ENCODE peak calls at places on chromosome 11, in nine cellular contexts. P, K, Q, W, E, O, S, R and T are unnamed samples.

GRCh38 chr11:69353696-69354544 is 60.0 kb downstream of the MYEOV start:
- DNase-seq in P (no peak), K (no peak), Q (no peak), W (no peak), E (no peak), O (peak; percentile 74), S (no peak), R (peak; percentile 24), T (no peak)

GRCh38 chr11:63874511-63874910 is 35.6 kb downstream of the MARK2 start:
- DNase-seq in P (no peak), K (no peak), Q (no peak), W (no peak), E (no peak), O (no peak), S (no peak), R (no peak), T (peak; percentile 13)

GRCh38 chr11:110467556-110467955 is 37.8 kb downstream of the FDX1 start:
- DNase-seq in P (no peak), K (no peak), Q (no peak), W (no peak), E (no peak), O (peak; percentile 19), S (no peak), R (no peak), T (no peak)

GRCh38 chr11:117189191-117189940 is 9.8 kb upstream of the TAGLN start:
- DNase-seq in P (no peak), K (peak; percentile 21), Q (no peak), W (no peak), E (peak; percentile 49), O (no peak), S (no peak), R (no peak), T (peak; percentile 85)

GRCh38 chr11:66857234-66857926 is 516 bp downstream of the LRFN4 start:
- DNase-seq in P (no peak), K (no peak), Q (no peak), W (no peak), E (no peak), O (peak; percentile 43), S (no peak), R (no peak), T (no peak)

GRCh38 chr11:134657631-134658030 is 245.6 kb upstream of the B3GAT1 start:
- DNase-seq in P (no peak), K (no peak), Q (no peak), W (no peak), E (no peak), O (no peak), S (no peak), R (no peak), T (no peak)

GRCh38 chr11:115349427-115349826 is 154.8 kb downstream of the CADM1 start:
- DNase-seq in P (no peak), K (no peak), Q (no peak), W (no peak), E (no peak), O (no peak), S (no peak), R (no peak), T (no peak)

GRCh38 chr11:102446606-102447005 is 6.0 kb downstream of the TMEM123 start:
- DNase-seq in P (no peak), K (no peak), Q (no peak), W (peak; percentile 81), E (no peak), O (peak; percentile 59), S (no peak), R (peak; percentile 62), T (no peak)

GRCh38 chr11:105609341-105609781 is 512 bp upstream of the GRIA4 start:
- DNase-seq in P (no peak), K (no peak), Q (peak; percentile 50), W (no peak), E (no peak), O (peak; percentile 63), S (no peak), R (peak; percentile 25), T (no peak)

GRCh38 chr11:79362821-79363220 is 78.0 kb downstream of the TENM4 start:
- DNase-seq in P (no peak), K (no peak), Q (no peak), W (no peak), E (no peak), O (no peak), S (no peak), R (no peak), T (no peak)

GRCh38 chr11:7665473-7666291 is 7.6 kb downstream of the CYB5R2 start:
- DNase-seq in P (no peak), K (peak; percentile 83), Q (peak; percentile 91), W (peak; percentile 52), E (peak; percentile 59), O (peak; percentile 78), S (peak; percentile 52), R (peak; percentile 43), T (peak; percentile 94)

GRCh38 chr11:30342736-30343166 is 19.8 kb downstream of the ARL14EP start:
- DNase-seq in P (no peak), K (no peak), Q (no peak), W (no peak), E (no peak), O (no peak), S (no peak), R (no peak), T (peak; percentile 43)

GRCh38 chr11:71437399-71437798 is 10.8 kb downstream of the DHCR7 start:
- DNase-seq in P (no peak), K (no peak), Q (no peak), W (no peak), E (no peak), O (no peak), S (no peak), R (no peak), T (no peak)

GRCh38 chr11:122976734-122977454 is 4.7 kb downstream of the BSX start:
- DNase-seq in P (no peak), K (no peak), Q (no peak), W (no peak), E (no peak), O (no peak), S (no peak), R (no peak), T (no peak)

GRCh38 chr11:44942029-44942710 is 8.5 kb downstream of the TP53I11 start:
- DNase-seq in P (no peak), K (no peak), Q (no peak), W (no peak), E (no peak), O (no peak), S (no peak), R (no peak), T (no peak)

GRCh38 chr11:80393210-80393609 is 952.4 kb upstream of the TENM4 start:
- DNase-seq in P (no peak), K (no peak), Q (no peak), W (no peak), E (no peak), O (no peak), S (no peak), R (no peak), T (no peak)

GRCh38 chr11:44943118-44943517 is 7.6 kb downstream of the TP53I11 start:
- DNase-seq in P (no peak), K (no peak), Q (no peak), W (no peak), E (peak; percentile 33), O (no peak), S (no peak), R (no peak), T (peak; percentile 82)

GRCh38 chr11:45085657-45086501 is 60.6 kb upstream of the PRDM11 start:
- DNase-seq in P (no peak), K (no peak), Q (no peak), W (no peak), E (no peak), O (no peak), S (no peak), R (no peak), T (no peak)

GRCh38 chr11:102305352-102306047 is 11.8 kb upstream of the BIRC3 start:
- DNase-seq in P (no peak), K (no peak), Q (no peak), W (no peak), E (no peak), O (no peak), S (no peak), R (no peak), T (no peak)